ENCODE peak calls at places on chromosomes 1 and 21, in seven cellular contexts. One of them, this sample, is unnamed.

GRCh38 chr1:116067564-116067887 is 43.7 kb upstream of the MAB21L3 start:
- DNase-seq in heart right ventricle: peak; percentile 14
- DNase-seq in stimulated activated CD4-positive, alpha-beta T cell treated with anti-CD3 and anti-CD28 coated beads, Interleukin-2, amount 100 ng/mL, for 48 hours: no peak
- DNase-seq in GM23338: no peak
- DNase-seq in activated T-helper 1 cell treated with Interleukin-2 at 50 U/mL for 16 hours: no peak
- DNase-seq in Calu3: no peak
- DNase-seq in A673: peak; percentile 22
- DNase-seq in this sample: no peak

GRCh38 chr1:183838221-183838620 is 33.3 kb downstream of the RGL1 start:
- DNase-seq in heart right ventricle: no peak
- DNase-seq in stimulated activated CD4-positive, alpha-beta T cell treated with anti-CD3 and anti-CD28 coated beads, Interleukin-2, amount 100 ng/mL, for 48 hours: no peak
- DNase-seq in GM23338: no peak
- DNase-seq in activated T-helper 1 cell treated with Interleukin-2 at 50 U/mL for 16 hours: no peak
- DNase-seq in Calu3: no peak
- DNase-seq in A673: peak; percentile 47
- DNase-seq in this sample: no peak

GRCh38 chr1:21891621-21892479 is 45.3 kb downstream of the HSPG2 start:
- DNase-seq in heart right ventricle: no peak
- DNase-seq in stimulated activated CD4-positive, alpha-beta T cell treated with anti-CD3 and anti-CD28 coated beads, Interleukin-2, amount 100 ng/mL, for 48 hours: no peak
- DNase-seq in GM23338: no peak
- DNase-seq in activated T-helper 1 cell treated with Interleukin-2 at 50 U/mL for 16 hours: no peak
- DNase-seq in Calu3: no peak
- DNase-seq in A673: no peak
- DNase-seq in this sample: no peak

GRCh38 chr1:94321662-94322061 is 84.3 kb upstream of the ARHGAP29 start:
- DNase-seq in heart right ventricle: no peak
- DNase-seq in stimulated activated CD4-positive, alpha-beta T cell treated with anti-CD3 and anti-CD28 coated beads, Interleukin-2, amount 100 ng/mL, for 48 hours: no peak
- DNase-seq in GM23338: no peak
- DNase-seq in activated T-helper 1 cell treated with Interleukin-2 at 50 U/mL for 16 hours: no peak
- DNase-seq in Calu3: no peak
- DNase-seq in A673: no peak
- DNase-seq in this sample: no peak

GRCh38 chr1:203186446-203187305 is at the start of gene CHI3L1:
- DNase-seq in heart right ventricle: no peak
- DNase-seq in stimulated activated CD4-positive, alpha-beta T cell treated with anti-CD3 and anti-CD28 coated beads, Interleukin-2, amount 100 ng/mL, for 48 hours: no peak
- DNase-seq in GM23338: peak; percentile 44
- DNase-seq in activated T-helper 1 cell treated with Interleukin-2 at 50 U/mL for 16 hours: no peak
- DNase-seq in Calu3: no peak
- DNase-seq in A673: no peak
- DNase-seq in this sample: no peak

GRCh38 chr1:199307865-199308264 is 669.0 kb downstream of the PTPRC start:
- DNase-seq in heart right ventricle: no peak
- DNase-seq in stimulated activated CD4-positive, alpha-beta T cell treated with anti-CD3 and anti-CD28 coated beads, Interleukin-2, amount 100 ng/mL, for 48 hours: no peak
- DNase-seq in GM23338: no peak
- DNase-seq in activated T-helper 1 cell treated with Interleukin-2 at 50 U/mL for 16 hours: no peak
- DNase-seq in Calu3: no peak
- DNase-seq in A673: no peak
- DNase-seq in this sample: no peak

GRCh38 chr21:35298757-35299156 is 249.7 kb upstream of the RUNX1 start:
- DNase-seq in heart right ventricle: no peak
- DNase-seq in stimulated activated CD4-positive, alpha-beta T cell treated with anti-CD3 and anti-CD28 coated beads, Interleukin-2, amount 100 ng/mL, for 48 hours: no peak
- DNase-seq in GM23338: no peak
- DNase-seq in activated T-helper 1 cell treated with Interleukin-2 at 50 U/mL for 16 hours: no peak
- DNase-seq in Calu3: no peak
- DNase-seq in A673: no peak
- DNase-seq in this sample: no peak

GRCh38 chr1:220527279-220528048 is 472 bp upstream of the MARK1 start:
- DNase-seq in heart right ventricle: peak; percentile 45
- DNase-seq in stimulated activated CD4-positive, alpha-beta T cell treated with anti-CD3 and anti-CD28 coated beads, Interleukin-2, amount 100 ng/mL, for 48 hours: no peak
- DNase-seq in GM23338: peak; percentile 46
- DNase-seq in activated T-helper 1 cell treated with Interleukin-2 at 50 U/mL for 16 hours: no peak
- DNase-seq in Calu3: no peak
- DNase-seq in A673: peak; percentile 28
- DNase-seq in this sample: no peak

GRCh38 chr1:7584157-7584556 is 186.9 kb upstream of the VAMP3 start:
- DNase-seq in heart right ventricle: no peak
- DNase-seq in stimulated activated CD4-positive, alpha-beta T cell treated with anti-CD3 and anti-CD28 coated beads, Interleukin-2, amount 100 ng/mL, for 48 hours: no peak
- DNase-seq in GM23338: no peak
- DNase-seq in activated T-helper 1 cell treated with Interleukin-2 at 50 U/mL for 16 hours: no peak
- DNase-seq in Calu3: no peak
- DNase-seq in A673: no peak
- DNase-seq in this sample: no peak

GRCh38 chr1:229694053-229694693 is 68.1 kb downstream of the URB2 start:
- DNase-seq in heart right ventricle: peak; percentile 70
- DNase-seq in stimulated activated CD4-positive, alpha-beta T cell treated with anti-CD3 and anti-CD28 coated beads, Interleukin-2, amount 100 ng/mL, for 48 hours: no peak
- DNase-seq in GM23338: peak; percentile 69
- DNase-seq in activated T-helper 1 cell treated with Interleukin-2 at 50 U/mL for 16 hours: no peak
- DNase-seq in Calu3: no peak
- DNase-seq in A673: peak; percentile 98
- DNase-seq in this sample: peak; percentile 92

GRCh38 chr1:11990303-11991032 is 10.2 kb downstream of the MFN2 start:
- DNase-seq in heart right ventricle: peak; percentile 51
- DNase-seq in stimulated activated CD4-positive, alpha-beta T cell treated with anti-CD3 and anti-CD28 coated beads, Interleukin-2, amount 100 ng/mL, for 48 hours: no peak
- DNase-seq in GM23338: no peak
- DNase-seq in activated T-helper 1 cell treated with Interleukin-2 at 50 U/mL for 16 hours: no peak
- DNase-seq in Calu3: peak; percentile 71
- DNase-seq in A673: no peak
- DNase-seq in this sample: no peak